ENCODE peak calls at places on chromosomes 5 and 9, in five cellular contexts. T, D, X, W and H are unnamed samples.

GRCh38 chr5:176965633-176966032 is 40.9 kb downstream of the UIMC1 start:
- DNase-seq in T (no peak), D (no peak), X (no peak), W (no peak), H (no peak)

GRCh38 chr5:140038373-140038957 is 4.6 kb downstream of the NRG2 start:
- DNase-seq in T (no peak), D (no peak), X (no peak), W (no peak), H (no peak)

GRCh38 chr9:130500340-130500771 is 55.6 kb downstream of the ASS1 start:
- DNase-seq in T (no peak), D (no peak), X (no peak), W (no peak), H (no peak)

GRCh38 chr5:11027660-11028059 is 266.6 kb upstream of the DAP start:
- DNase-seq in T (no peak), D (no peak), X (no peak), W (no peak), H (no peak)

GRCh38 chr5:89097103-89097502 is 214.1 kb upstream of the MEF2C start:
- DNase-seq in T (no peak), D (no peak), X (no peak), W (no peak), H (no peak)

GRCh38 chr9:135478858-135479468 is 619 bp upstream of the PPP1R26 start:
- DNase-seq in T (no peak), D (no peak), X (peak), W (no peak), H (no peak)

GRCh38 chr5:98519530-98519929 is 253.9 kb upstream of the RGMB start:
- DNase-seq in T (peak), D (no peak), X (no peak), W (no peak), H (no peak)

GRCh38 chr5:68027519-68027918 is 188.0 kb upstream of the PIK3R1 start:
- DNase-seq in T (peak), D (no peak), X (no peak), W (no peak), H (no peak)

GRCh38 chr9:122005597-122005996 is 87.5 kb downstream of the TTLL11 start:
- DNase-seq in T (no peak), D (no peak), X (no peak), W (no peak), H (no peak)

GRCh38 chr5:60102961-60103683 is 209.6 kb upstream of the PDE4D start:
- DNase-seq in T (peak), D (no peak), X (no peak), W (no peak), H (peak)

GRCh38 chr9:128540630-128541355 is 11.6 kb upstream of the SPTAN1 start:
- DNase-seq in T (no peak), D (no peak), X (no peak), W (no peak), H (no peak)

GRCh38 chr9:35071814-35072460 is 488 bp downstream of the VCP start:
- DNase-seq in T (no peak), D (peak), X (peak), W (peak), H (peak)

GRCh38 chr5:73757421-73757820 is 131.4 kb downstream of the ARHGEF28 start:
- DNase-seq in T (no peak), D (no peak), X (no peak), W (no peak), H (no peak)

GRCh38 chr5:180306796-180307195 is 14.9 kb upstream of the MAPK9 start:
- DNase-seq in T (no peak), D (no peak), X (no peak), W (no peak), H (no peak)

GRCh38 chr9:38154501-38155421 is 85.7 kb upstream of the SHB start:
- DNase-seq in T (no peak), D (no peak), X (no peak), W (no peak), H (no peak)

GRCh38 chr5:37724395-37725125 is 115.3 kb downstream of the GDNF start:
- DNase-seq in T (no peak), D (no peak), X (no peak), W (no peak), H (no peak)

GRCh38 chr5:56145106-56145505 is 88.0 kb downstream of the ANKRD55 start:
- DNase-seq in T (no peak), D (no peak), X (no peak), W (no peak), H (no peak)

GRCh38 chr9:134891713-134892112 is 11.1 kb downstream of the FCN2 start:
- DNase-seq in T (no peak), D (no peak), X (no peak), W (no peak), H (no peak)

GRCh38 chr5:116971131-116971530 is 396.5 kb upstream of the SEMA6A start:
- DNase-seq in T (no peak), D (no peak), X (no peak), W (no peak), H (no peak)